ENCODE peak calls at places on chromosomes 3 and 15, in four cellular contexts. O, N, L and G are unnamed samples.

GRCh38 chr3:190424478-190425439 is 24.9 kb downstream of the TMEM207 start:
- DNase-seq in O (peak), N (peak), L (peak), G (no peak)

GRCh38 chr3:121871434-121871833 is 22.8 kb upstream of the SLC15A2 start:
- DNase-seq in O (no peak), N (no peak), L (no peak), G (no peak)

GRCh38 chr3:155465664-155466063 is 172.2 kb upstream of the STRIT1 start:
- DNase-seq in O (no peak), N (no peak), L (no peak), G (no peak)

GRCh38 chr3:186107148-186108105 is 1.5 kb downstream of the ETV5 start:
- DNase-seq in O (no peak), N (peak), L (no peak), G (peak)

GRCh38 chr3:194318511-194319161 is 32.5 kb downstream of the CPN2 start:
- DNase-seq in O (no peak), N (no peak), L (no peak), G (no peak)

GRCh38 chr3:71428841-71429609 is 154.5 kb downstream of the FOXP1 start:
- DNase-seq in O (no peak), N (no peak), L (no peak), G (no peak)

GRCh38 chr3:196636369-196637349 is 2.8 kb upstream of the NRROS start:
- DNase-seq in O (no peak), N (no peak), L (no peak), G (no peak)

GRCh38 chr15:84761534-84762190 is 13.3 kb downstream of the ZNF592 start:
- DNase-seq in O (no peak), N (no peak), L (no peak), G (no peak)

GRCh38 chr3:139427283-139428060 is 38.0 kb upstream of the COPB2 start:
- DNase-seq in O (peak), N (peak), L (peak), G (peak)

GRCh38 chr3:109234300-109234699 is 82.0 kb downstream of the DPPA2 start:
- DNase-seq in O (no peak), N (no peak), L (no peak), G (no peak)

GRCh38 chr3:172524611-172525010 is 1.4 kb upstream of the TNFSF10 start:
- DNase-seq in O (no peak), N (no peak), L (no peak), G (no peak)

GRCh38 chr15:50884583-50884982 is 23.9 kb upstream of the AP4E1 start:
- DNase-seq in O (no peak), N (no peak), L (no peak), G (no peak)
- TF ChIP-seq SPI1 in O (no peak), N (no peak), L (no peak), G (no peak)

DNA sequence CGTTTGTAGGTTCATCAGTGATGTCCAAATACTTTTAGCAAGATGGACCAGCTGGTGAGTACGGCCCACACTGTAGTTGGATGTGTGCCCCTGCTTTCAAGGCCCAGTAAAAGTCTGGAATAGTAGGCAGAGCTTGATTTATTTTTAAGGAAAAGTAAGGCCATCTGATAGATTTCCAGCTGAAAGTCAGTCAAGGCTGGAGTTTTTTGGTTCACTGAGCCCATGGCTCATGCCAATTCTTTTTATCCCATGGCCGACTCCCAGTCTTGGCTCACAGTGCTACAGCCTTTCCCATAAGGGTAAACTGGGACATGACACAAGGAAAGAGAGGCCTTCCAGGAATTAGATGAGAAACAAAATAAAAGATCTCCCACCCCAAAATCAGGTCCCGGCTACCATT is 13.5 kb downstream of the CCDC80 start:
- DNase-seq in O (no peak), N (no peak), L (no peak), G (no peak)
- TF ChIP-seq SPI1 in O (no peak), N (no peak), L (no peak), G (no peak)

GRCh38 chr15:28097656-28098359 is 1.3 kb downstream of the OCA2 start:
- DNase-seq in O (no peak), N (no peak), L (no peak), G (no peak)

GRCh38 chr15:28100516-28101195 is 1.5 kb upstream of the OCA2 start:
- DNase-seq in O (no peak), N (no peak), L (no peak), G (no peak)

GRCh38 chr15:28099555-28100140 is 533 bp upstream of the OCA2 start:
- DNase-seq in O (no peak), N (no peak), L (no peak), G (no peak)

GRCh38 chr15:28098360-28098765 is 752 bp downstream of the OCA2 start:
- DNase-seq in O (no peak), N (no peak), L (no peak), G (no peak)

GRCh38 chr15:28098766-28099554 is at the start of gene OCA2:
- DNase-seq in O (no peak), N (peak), L (no peak), G (no peak)
- TF ChIP-seq SPI1 in O (no peak), N (no peak), L (no peak), G (no peak)

DNA sequence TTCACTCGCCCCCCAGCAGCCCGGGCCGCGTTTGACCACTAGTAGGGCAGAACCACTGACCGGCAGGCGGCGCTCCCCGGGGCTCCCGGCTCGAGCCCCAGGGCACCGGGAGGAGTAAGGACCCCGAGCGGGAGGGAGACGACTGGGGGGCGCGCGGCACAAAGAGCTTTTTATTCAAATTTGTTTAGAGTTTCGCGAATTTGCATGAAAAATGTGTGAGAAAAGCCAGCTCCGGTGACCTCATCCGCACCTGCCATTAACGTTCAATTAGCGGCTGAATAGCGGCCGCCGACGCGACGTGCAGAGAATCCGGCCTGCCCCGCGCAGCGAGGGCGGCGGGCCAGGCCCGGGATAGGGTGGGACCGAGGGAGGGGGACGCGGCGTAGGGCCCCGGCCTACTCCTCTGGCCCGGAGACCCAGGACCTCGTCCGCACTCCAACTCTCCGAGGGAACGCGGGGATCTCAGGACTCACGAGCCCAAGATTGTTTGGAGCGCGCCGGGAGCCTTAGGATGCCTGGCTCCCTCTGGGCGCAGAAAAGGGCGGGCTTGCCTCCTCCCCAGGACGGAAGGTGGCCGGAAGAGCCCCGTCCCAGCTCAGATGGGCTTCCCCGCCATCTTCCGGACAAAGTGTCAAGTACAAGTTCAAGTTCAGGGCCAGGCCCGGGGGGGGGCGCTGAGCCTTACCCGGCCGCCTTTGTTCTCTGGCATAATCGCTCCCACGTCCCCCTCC is 64.9 kb upstream of the POLG start:
- DNase-seq in O (no peak), N (peak), L (no peak), G (peak)
- TF ChIP-seq SPI1 in O (no peak), N (no peak), L (no peak), G (no peak)